ENCODE peak calls at places on chromosomes 4 and X, in five cellular contexts. M is suprapubic skin; A is IMR-90; B is HTR-8/SVneo; F is stimulated activated CD4-positive, alpha-beta T cell treated with anti-CD3 and anti-CD28 coated beads, TNF-alpha, amount 100 ng/mL, for 24 hours. D is an unnamed sample.

GRCh38 chrX:129545408-129545807 is 5.3 kb downstream of the OCRL start:
- DNase-seq in A (no peak), B (no peak), M (no peak), F (no peak), D (no peak)

GRCh38 chrX:13085533-13085932 is 41.1 kb upstream of the FAM9C start:
- DNase-seq in F (no peak), A (no peak), M (no peak), B (no peak), D (no peak)

GRCh38 chr4:80422727-80423404 is 87.3 kb downstream of the CFAP299 start:
- DNase-seq in M (no peak), F (no peak), B (no peak), A (no peak), D (no peak)

GRCh38 chrX:110450050-110450449 is 91.4 kb downstream of the RTL9 start:
- DNase-seq in A (peak; percentile 63), B (peak; percentile 9), F (peak; percentile 19), M (peak; percentile 76), D (peak; percentile 69)

GRCh38 chrX:107025538-107025937 is 25.5 kb upstream of the MORC4 start:
- DNase-seq in A (peak; percentile 24), B (peak; percentile 1), M (no peak), F (no peak), D (peak; percentile 34)

GRCh38 chr4:899556-899906 is 32.6 kb downstream of the GAK start:
- DNase-seq in M (no peak), B (no peak), A (no peak), F (no peak), D (no peak)

GRCh38 chr4:101237773-101238172 is 109.6 kb downstream of the PPP3CA start:
- DNase-seq in M (no peak), F (no peak), A (no peak), B (no peak), D (no peak)

GRCh38 chrX:140866446-140866845 is 135.9 kb upstream of the SPANXB1 start:
- DNase-seq in F (no peak), A (no peak), M (no peak), B (no peak), D (peak; percentile 16)

GRCh38 chr4:84394386-84394785 is 104.7 kb downstream of the NKX6-1 start:
- DNase-seq in A (no peak), M (no peak), B (no peak), F (no peak), D (no peak)

GRCh38 chr4:167020410-167020809 is 213.9 kb downstream of the SPOCK3 start:
- DNase-seq in B (no peak), F (no peak), M (no peak), A (no peak), D (no peak)

GRCh38 chr4:111678908-111679307 is 466.3 kb upstream of the FAM241A start:
- DNase-seq in B (no peak), F (no peak), A (no peak), M (no peak), D (no peak)

GRCh38 chr4:15636818-15637217 is 18.3 kb downstream of the FBXL5 start:
- DNase-seq in F (no peak), M (no peak), A (no peak), B (no peak), D (no peak)

GRCh38 chr4:143021384-143021783 is 163.3 kb upstream of the USP38 start:
- DNase-seq in M (no peak), B (no peak), F (no peak), A (no peak), D (no peak)

GRCh38 chrX:3549442-3549875 is 164.0 kb downstream of the PRKX start:
- DNase-seq in B (peak; percentile 11), F (no peak), M (no peak), A (peak; percentile 48), D (peak; percentile 64)

GRCh38 chrX:17535229-17535628 is 160.2 kb downstream of the NHS start:
- DNase-seq in M (no peak), A (peak; percentile 20), B (peak; percentile 15), F (peak; percentile 2), D (peak; percentile 47)

GRCh38 chr4:37745946-37746345 is 59.8 kb upstream of the RELL1 start:
- DNase-seq in A (no peak), F (no peak), M (no peak), B (no peak), D (no peak)

GRCh38 chr4:20506827-20507226 is 193.4 kb upstream of the PACRGL start:
- DNase-seq in F (no peak), A (peak; percentile 90), B (no peak), M (no peak), D (peak; percentile 84)